ENCODE peak calls at places on chromosomes 1 and 21, in four cellular contexts. O is transverse colon; R is CD8-positive, alpha-beta T cell; K is small intestine. X is an unnamed sample.

GRCh38 chr1:205935869-205936268 is 7.4 kb downstream of the SLC26A9 start:
- DNase-seq in O (no peak), K (no peak), R (no peak), X (no peak)

GRCh38 chr1:37537378-37537777 is 16.7 kb downstream of the SNIP1 start:
- DNase-seq in K (no peak), R (no peak), O (no peak), X (no peak)

GRCh38 chr1:117658676-117659075 is 52.8 kb downstream of the TENT5C start:
- DNase-seq in O (peak; percentile 79), K (peak; percentile 58), R (peak; percentile 73), X (peak; percentile 74)

GRCh38 chr21:30831194-30831765 is 1.7 kb upstream of the KRTAP7-1 start:
- DNase-seq in O (no peak), R (peak; percentile 29), K (peak; percentile 7), X (peak; percentile 13)

GRCh38 chr1:116785006-116785405 is 30.8 kb downstream of the CD2 start:
- DNase-seq in O (no peak), R (no peak), K (no peak), X (no peak)

GRCh38 chr1:245154429-245155185 is at the start of gene KIF26B:
- DNase-seq in O (no peak), K (peak; percentile 30), R (peak; percentile 17), X (peak; percentile 17)

GRCh38 chr1:15328785-15329480 is 80.8 kb upstream of the EFHD2 start:
- DNase-seq in K (no peak), R (no peak), O (no peak), X (no peak)

GRCh38 chr1:239363920-239364319 is 22.4 kb upstream of the CHRM3 start:
- DNase-seq in O (no peak), R (no peak), K (no peak), X (no peak)

GRCh38 chr1:14774988-14775387 is 176.5 kb downstream of the KAZN start:
- DNase-seq in O (no peak), K (no peak), R (no peak), X (no peak)

GRCh38 chr1:175116210-175116798 is 48.7 kb downstream of the TNN start:
- DNase-seq in K (no peak), R (no peak), O (no peak), X (no peak)

GRCh38 chr1:20767271-20767670 is 19.8 kb downstream of the HP1BP3 start:
- DNase-seq in K (no peak), O (no peak), R (no peak), X (no peak)

GRCh38 chr1:25641931-25642611 is 25.5 kb downstream of the MAN1C1 start:
- DNase-seq in R (peak; percentile 45), K (no peak), O (no peak), X (peak; percentile 41)

GRCh38 chr1:201126832-201127754 is at the start of gene ASCL5:
- DNase-seq in R (no peak), O (peak; percentile 56), K (peak; percentile 61), X (no peak)

GRCh38 chr1:83028467-83028866 is 970.5 kb downstream of the TTLL7 start:
- DNase-seq in R (no peak), K (no peak), O (no peak), X (no peak)

GRCh38 chr1:154807048-154807591 is 63.0 kb downstream of the KCNN3 start:
- DNase-seq in O (peak; percentile 30), K (no peak), R (no peak), X (no peak)

GRCh38 chr1:12708956-12709555 is 6.9 kb upstream of the AADACL3 start:
- DNase-seq in K (no peak), R (no peak), O (no peak), X (no peak)

GRCh38 chr1:59128784-59129227 is 168.1 kb upstream of the FGGY start:
- DNase-seq in K (no peak), R (no peak), O (no peak), X (no peak)

DNA sequence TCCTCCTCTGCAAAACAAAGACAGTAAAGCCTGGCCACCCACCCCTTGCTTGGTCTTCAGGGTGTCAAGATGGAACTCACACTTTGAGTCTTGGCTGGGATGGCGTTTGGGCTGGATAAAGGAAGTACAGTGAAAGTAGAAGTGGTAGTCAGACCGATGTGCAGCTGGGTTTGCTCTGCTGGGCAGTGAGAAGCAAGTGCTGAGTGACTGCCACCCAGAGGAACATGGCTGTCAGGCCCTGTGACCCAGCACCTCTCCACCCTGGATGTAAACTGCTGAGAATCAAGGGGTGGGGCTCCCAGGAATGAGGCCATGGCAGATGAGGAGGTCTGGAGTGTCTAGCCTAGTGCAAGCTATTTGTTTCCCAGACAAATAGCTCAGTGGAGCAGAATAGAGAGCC is 51.2 kb downstream of the POFUT2 start:
- DNase-seq in R (no peak), O (no peak), K (no peak), X (no peak)
- H3K27me3 ChIP-seq in R (peaks cover 6% of the 10 kb centered on the region), O (peaks cover 27% of the 10 kb centered on the region), K (peaks cover under 1% of the 10 kb centered on the region), X (peaks cover 6% of the 10 kb centered on the region)

GRCh38 chr1:167762061-167762746 is 40.4 kb downstream of the MPZL1 start:
- DNase-seq in K (no peak), O (no peak), R (peak; percentile 6), X (peak; percentile 58)

GRCh38 chr1:167764458-167765330 is 42.9 kb downstream of the MPZL1 start:
- DNase-seq in K (no peak), R (no peak), O (no peak), X (no peak)

GRCh38 chr1:167757433-167758309 is 35.9 kb downstream of the MPZL1 start:
- DNase-seq in O (no peak), K (no peak), R (no peak), X (no peak)

GRCh38 chr1:167763525-167764220 is 41.9 kb downstream of the MPZL1 start:
- DNase-seq in K (no peak), O (no peak), R (no peak), X (no peak)

DNA sequence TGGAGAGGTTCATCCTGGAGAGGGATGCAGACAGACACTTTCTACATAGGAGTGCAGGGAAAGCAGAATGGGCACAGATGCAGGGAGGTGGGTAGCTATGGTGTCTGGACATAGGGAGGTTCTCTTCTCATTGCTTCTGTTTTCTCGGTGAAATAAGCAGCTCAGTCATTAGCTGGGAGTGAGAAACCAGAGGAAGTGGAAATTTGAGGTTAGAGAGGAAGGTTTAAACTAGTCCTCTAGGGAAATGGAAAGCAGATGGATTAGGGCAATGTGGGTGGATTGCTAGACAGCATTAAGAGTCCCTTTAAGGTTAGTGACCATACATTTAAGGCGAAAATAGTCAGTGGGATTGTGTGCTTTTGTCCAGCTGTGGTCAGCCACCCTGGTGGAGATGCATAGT is 39.6 kb downstream of the MPZL1 start:
- DNase-seq in R (no peak), O (no peak), K (no peak), X (no peak)
- H3K4me1 ChIP-seq in R (peaks cover 16% of the 10 kb centered on the region), O (peaks cover 20% of the 10 kb centered on the region), K (peaks cover 2% of the 10 kb centered on the region), X (peaks cover 17% of the 10 kb centered on the region)

GRCh38 chr1:220887202-220887867 is 8.1 kb downstream of the HLX start:
- DNase-seq in O (no peak), R (no peak), K (no peak), X (no peak)
- H3K27me3 ChIP-seq in O (peaks cover 94% of the 10 kb centered on the region), R (peaks cover 6% of the 10 kb centered on the region), K (peaks cover 28% of the 10 kb centered on the region), X (no peaks in the 10 kb centered on the region)

DNA sequence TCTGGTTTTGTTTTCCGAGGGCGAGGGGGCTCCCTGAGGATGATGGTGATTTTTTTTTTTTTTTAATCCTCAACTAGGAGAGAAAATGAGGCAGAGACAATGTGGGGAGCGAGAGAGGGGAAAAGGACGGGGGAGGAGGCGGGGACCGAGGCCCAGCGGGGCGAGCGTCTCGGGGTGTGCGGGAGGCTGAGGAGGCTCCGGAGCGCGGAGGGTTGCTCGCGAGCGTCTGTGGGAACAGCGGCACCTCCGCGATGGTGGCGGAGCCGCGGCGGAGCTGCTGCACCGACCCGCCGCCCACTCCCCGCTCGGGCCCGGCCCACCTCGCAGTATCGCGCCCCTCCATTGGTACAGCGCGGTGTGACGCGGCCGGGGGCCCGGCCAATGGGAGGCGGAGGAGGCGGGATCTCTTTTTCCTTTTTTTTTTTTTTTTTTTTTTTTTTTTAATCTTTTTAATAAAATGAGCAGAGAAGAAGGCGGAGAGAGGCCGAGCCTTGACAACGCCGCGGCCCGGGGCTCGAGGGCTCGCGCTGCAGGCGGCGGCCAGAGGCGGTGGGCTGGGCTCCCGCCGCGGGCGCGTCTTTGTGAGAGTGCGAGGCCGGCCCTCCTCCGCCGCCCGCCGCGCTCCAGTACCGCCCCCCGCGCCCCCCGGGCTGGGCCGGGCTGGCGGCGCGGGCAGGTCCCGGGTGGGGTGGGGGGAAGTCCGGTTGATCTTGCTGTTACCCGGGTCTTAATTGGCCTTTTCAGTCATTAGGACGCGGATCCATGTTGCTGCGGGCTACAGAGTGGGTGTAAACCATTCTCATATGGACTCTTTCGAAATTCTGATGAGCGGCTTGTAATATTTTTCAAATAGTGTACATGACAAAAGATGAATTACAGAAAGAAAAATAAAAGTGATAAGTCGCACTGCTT is at the start of gene RERE:
- DNase-seq in K (peak; percentile 92), R (peak; percentile 97), O (peak; percentile 96), X (peak; percentile 92)
- H3K4me1 ChIP-seq in K (peaks cover 6% of the 10 kb centered on the region), R (peaks cover 24% of the 10 kb centered on the region), O (no peaks in the 10 kb centered on the region), X (peaks cover 15% of the 10 kb centered on the region)

X was measured in naive thymus-derived CD4-positive, alpha-beta T cell.